ENCODE peak calls at places on chromosomes 7 and 10, in eight cellular contexts. K is GM10248, T is neural progenitor cell, B is GM20000, M is gastrocnemius medialis, O is epithelial cell of esophagus, S is fibroblast of mammary gland, H is A549. N is an unnamed sample.

GRCh38 chr10:11282661-11283060 is 265.0 kb downstream of the CELF2 start:
- DNase-seq in K (no peak), T (no peak), B (no peak), M (no peak), O (no peak), S (no peak), H (no peak), N (no peak)

GRCh38 chr10:6136215-6137201 is 47.7 kb downstream of the RBM17 start:
- DNase-seq in K (peak; percentile 78), T (no peak), B (peak; percentile 76), M (no peak), O (peak; percentile 74), S (peak; percentile 91), H (no peak), N (no peak)

GRCh38 chr10:78992333-78992732 is 76.4 kb upstream of the ZMIZ1 start:
- DNase-seq in K (no peak), T (no peak), B (no peak), M (no peak), O (no peak), S (no peak), H (no peak), N (no peak)

GRCh38 chr10:91206427-91206826 is 14.0 kb upstream of the PCGF5 start:
- DNase-seq in K (no peak), T (no peak), B (no peak), M (no peak), O (no peak), S (no peak), H (no peak), N (no peak)

GRCh38 chr10:59779656-59780521 is 26.6 kb upstream of the MRLN start:
- DNase-seq in K (no peak), T (no peak), B (no peak), M (no peak), O (no peak), S (no peak), H (no peak), N (no peak)

GRCh38 chr10:131019696-131020095 is 291.8 kb downstream of the TCERG1L start:
- DNase-seq in K (no peak), T (no peak), B (no peak), M (no peak), O (no peak), S (no peak), H (no peak), N (no peak)

GRCh38 chr10:126595160-126595559 is 75.3 kb downstream of the C10orf90 start:
- DNase-seq in K (no peak), T (no peak), B (no peak), M (no peak), O (no peak), S (no peak), H (no peak), N (no peak)

GRCh38 chr7:102473271-102473991 is 5.3 kb downstream of the POLR2J start:
- DNase-seq in K (no peak), T (no peak), B (no peak), M (peak; percentile 48), O (no peak), S (no peak), H (no peak), N (no peak)

GRCh38 chr7:2299853-2300512 is 14.3 kb downstream of the SNX8 start:
- DNase-seq in K (no peak), T (no peak), B (peak; percentile 49), M (no peak), O (no peak), S (no peak), H (no peak), N (no peak)

GRCh38 chr7:96414931-96415292 is 93.0 kb upstream of the SLC25A13 start:
- DNase-seq in K (peak; percentile 44), T (peak; percentile 76), B (peak; percentile 37), M (no peak), O (peak; percentile 73), S (peak; percentile 49), H (peak; percentile 42), N (no peak)

GRCh38 chr10:33473688-33474087 is 139.2 kb upstream of the NRP1 start:
- DNase-seq in K (no peak), T (no peak), B (no peak), M (no peak), O (no peak), S (no peak), H (no peak), N (no peak)

GRCh38 chr10:69237528-69238159 is 17.5 kb downstream of the HKDC1 start:
- DNase-seq in K (peak; percentile 87), T (peak; percentile 89), B (peak; percentile 83), M (peak; percentile 79), O (peak; percentile 76), S (peak; percentile 78), H (peak; percentile 66), N (peak; percentile 81)

GRCh38 chr10:21920633-21921032 is 82.9 kb downstream of the DNAJC1 start:
- DNase-seq in K (no peak), T (no peak), B (no peak), M (no peak), O (peak; percentile 54), S (no peak), H (no peak), N (no peak)

GRCh38 chr7:101133621-101134398 is 6.9 kb downstream of the SERPINE1 start:
- DNase-seq in K (no peak), T (no peak), B (no peak), M (no peak), O (no peak), S (peak; percentile 78), H (no peak), N (no peak)

GRCh38 chr10:26997610-26998009 is 102.7 kb downstream of the ANKRD26 start:
- DNase-seq in K (no peak), T (no peak), B (no peak), M (no peak), O (no peak), S (no peak), H (no peak), N (no peak)

GRCh38 chr10:51389415-51390342 is 309.7 kb downstream of the CSTF2T start:
- DNase-seq in K (peak; percentile 43), T (peak; percentile 78), B (peak; percentile 75), M (no peak), O (peak; percentile 57), S (peak; percentile 98), H (peak; percentile 48), N (peak; percentile 14)

GRCh38 chr7:116438274-116438673 is 61.3 kb upstream of the CAV2 start:
- DNase-seq in K (no peak), T (no peak), B (no peak), M (no peak), O (no peak), S (peak; percentile 60), H (peak; percentile 76), N (no peak)
- TF ChIP-seq CTCF in K (no peak), T (no peak), B (no peak), M (no peak), O (no peak), S (peak; percentile 34), H (peak; percentile 45), N (no peak)

DNA sequence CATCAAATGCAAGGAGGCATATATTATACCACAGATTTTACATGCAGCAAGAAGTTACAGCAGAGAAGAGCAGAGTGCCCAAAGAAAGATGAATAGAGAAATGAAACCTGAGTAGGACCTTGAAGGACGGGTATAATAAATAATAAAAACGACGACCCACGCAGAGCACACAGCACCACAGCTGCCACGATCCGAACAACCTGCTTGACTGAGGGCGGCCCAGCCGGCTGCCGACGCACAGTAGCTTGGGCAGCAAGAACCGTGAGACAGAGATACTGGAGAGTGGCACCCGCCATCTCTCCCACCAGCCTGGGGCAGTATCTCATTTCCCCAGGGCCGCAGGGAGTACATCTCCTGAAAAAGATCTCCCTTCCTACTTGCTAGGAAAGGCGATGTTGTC is 78.9 kb downstream of the HIPK2 start:
- DNase-seq in K (no peak), T (no peak), B (no peak), M (no peak), O (no peak), S (no peak), H (no peak), N (no peak)
- TF ChIP-seq CTCF in K (no peak), T (no peak), B (no peak), M (no peak), O (no peak), S (no peak), H (no peak), N (no peak)

GRCh38 chr10:101578803-101579515 is 9.1 kb downstream of the POLL start:
- DNase-seq in K (no peak), T (no peak), B (no peak), M (no peak), O (no peak), S (no peak), H (no peak), N (no peak)
- TF ChIP-seq CTCF in K (no peak), T (no peak), B (no peak), M (no peak), O (no peak), S (no peak), H (no peak), N (no peak)

GRCh38 chr7:144009361-144009760 is 9.2 kb downstream of the OR6B1 start:
- DNase-seq in K (no peak), T (no peak), B (no peak), M (no peak), O (no peak), S (no peak), H (no peak), N (no peak)

GRCh38 chr7:144006029-144006428 is 5.9 kb downstream of the OR6B1 start:
- DNase-seq in K (no peak), T (no peak), B (no peak), M (no peak), O (no peak), S (no peak), H (no peak), N (no peak)

GRCh38 chr7:144011458-144012230 is 11.5 kb downstream of the OR6B1 start:
- DNase-seq in K (no peak), T (no peak), B (no peak), M (no peak), O (no peak), S (peak; percentile 39), H (peak; percentile 49), N (no peak)
- TF ChIP-seq CTCF in K (peak; percentile 7), T (no peak), B (no peak), M (no peak), O (no peak), S (no peak), H (peak; percentile 54), N (no peak)

GRCh38 chr7:44307301-44307900 is 18.0 kb downstream of the CAMK2B start:
- DNase-seq in K (peak; percentile 52), T (peak; percentile 63), B (peak; percentile 64), M (no peak), O (peak; percentile 51), S (peak; percentile 38), H (peak; percentile 59), N (no peak)
- TF ChIP-seq CTCF in K (peak; percentile 51), T (peak; percentile 42), B (peak; percentile 3), M (no peak), O (peak; percentile 23), S (peak; percentile 50), H (peak; percentile 30), N (peak; percentile 11)